ENCODE peak calls at places on chromosomes 12 and 14, in ten cellular contexts. One of them, this sample, is unnamed.

GRCh38 chr14:64387232-64387737 is 868 bp upstream of the MTHFD1 start:
- DNase-seq in fibroblast of pulmonary artery: peak; percentile 22
- DNase-seq in NCI-H1092 treated with DMSO at 0.1 percent for 48 hours: peak; percentile 64
- DNase-seq in fibroblast of lung: peak; percentile 32
- DNase-seq in iPS-NIHi11: peak; percentile 15
- DNase-seq in naive thymus-derived CD8-positive, alpha-beta T cell: no peak
- DNase-seq in Right ventricle myocardium superior: no peak
- DNase-seq in HAP-1: peak; percentile 10
- DNase-seq in hepatocyte: peak; percentile 39
- DNase-seq in NCI-H1417: peak; percentile 57
- DNase-seq in this sample: peak; percentile 41

GRCh38 chr12:34350092-34351041 is 328.1 kb downstream of the ALG10 start:
- DNase-seq in fibroblast of pulmonary artery: no peak
- DNase-seq in NCI-H1092 treated with DMSO at 0.1 percent for 48 hours: no peak
- DNase-seq in fibroblast of lung: no peak
- DNase-seq in iPS-NIHi11: no peak
- DNase-seq in naive thymus-derived CD8-positive, alpha-beta T cell: no peak
- DNase-seq in Right ventricle myocardium superior: no peak
- DNase-seq in HAP-1: no peak
- DNase-seq in hepatocyte: no peak
- DNase-seq in NCI-H1417: no peak
- DNase-seq in this sample: no peak

GRCh38 chr14:37170237-37170636 is 2.2 kb downstream of the SLC25A21 start:
- DNase-seq in fibroblast of pulmonary artery: no peak
- DNase-seq in NCI-H1092 treated with DMSO at 0.1 percent for 48 hours: no peak
- DNase-seq in fibroblast of lung: no peak
- DNase-seq in iPS-NIHi11: no peak
- DNase-seq in naive thymus-derived CD8-positive, alpha-beta T cell: no peak
- DNase-seq in Right ventricle myocardium superior: no peak
- DNase-seq in HAP-1: no peak
- DNase-seq in hepatocyte: no peak
- DNase-seq in NCI-H1417: no peak
- DNase-seq in this sample: no peak

GRCh38 chr12:54131641-54132280 is 57.0 kb downstream of the SMUG1 start:
- DNase-seq in fibroblast of pulmonary artery: no peak
- DNase-seq in NCI-H1092 treated with DMSO at 0.1 percent for 48 hours: no peak
- DNase-seq in fibroblast of lung: no peak
- DNase-seq in iPS-NIHi11: no peak
- DNase-seq in naive thymus-derived CD8-positive, alpha-beta T cell: no peak
- DNase-seq in Right ventricle myocardium superior: no peak
- DNase-seq in HAP-1: no peak
- DNase-seq in hepatocyte: peak; percentile 9
- DNase-seq in NCI-H1417: no peak
- DNase-seq in this sample: no peak

GRCh38 chr12:75482636-75483035 is 2.1 kb downstream of the GLIPR1 start:
- DNase-seq in fibroblast of pulmonary artery: no peak
- DNase-seq in NCI-H1092 treated with DMSO at 0.1 percent for 48 hours: no peak
- DNase-seq in fibroblast of lung: no peak
- DNase-seq in iPS-NIHi11: no peak
- DNase-seq in naive thymus-derived CD8-positive, alpha-beta T cell: no peak
- DNase-seq in Right ventricle myocardium superior: no peak
- DNase-seq in HAP-1: no peak
- DNase-seq in hepatocyte: no peak
- DNase-seq in NCI-H1417: peak; percentile 36
- DNase-seq in this sample: no peak

GRCh38 chr14:96576359-96576758 is 74.2 kb downstream of the PAPOLA start:
- DNase-seq in fibroblast of pulmonary artery: no peak
- DNase-seq in NCI-H1092 treated with DMSO at 0.1 percent for 48 hours: no peak
- DNase-seq in fibroblast of lung: no peak
- DNase-seq in iPS-NIHi11: no peak
- DNase-seq in naive thymus-derived CD8-positive, alpha-beta T cell: no peak
- DNase-seq in Right ventricle myocardium superior: no peak
- DNase-seq in HAP-1: no peak
- DNase-seq in hepatocyte: no peak
- DNase-seq in NCI-H1417: no peak
- DNase-seq in this sample: no peak

GRCh38 chr14:36773136-36773540 is 111.5 kb downstream of the PAX9 start:
- DNase-seq in fibroblast of pulmonary artery: peak; percentile 5
- DNase-seq in NCI-H1092 treated with DMSO at 0.1 percent for 48 hours: peak; percentile 34
- DNase-seq in fibroblast of lung: no peak
- DNase-seq in iPS-NIHi11: peak; percentile 18
- DNase-seq in naive thymus-derived CD8-positive, alpha-beta T cell: no peak
- DNase-seq in Right ventricle myocardium superior: no peak
- DNase-seq in HAP-1: no peak
- DNase-seq in hepatocyte: peak; percentile 49
- DNase-seq in NCI-H1417: no peak
- DNase-seq in this sample: no peak

GRCh38 chr14:43043851-43044250 is 1437.2 kb downstream of the LRFN5 start:
- DNase-seq in fibroblast of pulmonary artery: no peak
- DNase-seq in NCI-H1092 treated with DMSO at 0.1 percent for 48 hours: no peak
- DNase-seq in fibroblast of lung: no peak
- DNase-seq in iPS-NIHi11: no peak
- DNase-seq in naive thymus-derived CD8-positive, alpha-beta T cell: no peak
- DNase-seq in Right ventricle myocardium superior: no peak
- DNase-seq in HAP-1: no peak
- DNase-seq in hepatocyte: no peak
- DNase-seq in NCI-H1417: no peak
- DNase-seq in this sample: no peak

GRCh38 chr14:91350813-91351507 is 66.7 kb downstream of the CCDC88C start:
- DNase-seq in fibroblast of pulmonary artery: no peak
- DNase-seq in NCI-H1092 treated with DMSO at 0.1 percent for 48 hours: peak; percentile 54
- DNase-seq in fibroblast of lung: no peak
- DNase-seq in iPS-NIHi11: no peak
- DNase-seq in naive thymus-derived CD8-positive, alpha-beta T cell: peak; percentile 72
- DNase-seq in Right ventricle myocardium superior: no peak
- DNase-seq in HAP-1: no peak
- DNase-seq in hepatocyte: no peak
- DNase-seq in NCI-H1417: no peak
- DNase-seq in this sample: no peak

GRCh38 chr12:74285773-74286172 is 251.9 kb upstream of the ATXN7L3B start:
- DNase-seq in fibroblast of pulmonary artery: no peak
- DNase-seq in NCI-H1092 treated with DMSO at 0.1 percent for 48 hours: no peak
- DNase-seq in fibroblast of lung: no peak
- DNase-seq in iPS-NIHi11: no peak
- DNase-seq in naive thymus-derived CD8-positive, alpha-beta T cell: no peak
- DNase-seq in Right ventricle myocardium superior: no peak
- DNase-seq in HAP-1: no peak
- DNase-seq in hepatocyte: no peak
- DNase-seq in NCI-H1417: no peak
- DNase-seq in this sample: no peak

GRCh38 chr14:89813485-89814080 is 140.9 kb downstream of the EFCAB11 start:
- DNase-seq in fibroblast of pulmonary artery: peak; percentile 78
- DNase-seq in NCI-H1092 treated with DMSO at 0.1 percent for 48 hours: no peak
- DNase-seq in fibroblast of lung: peak; percentile 52
- DNase-seq in iPS-NIHi11: peak; percentile 37
- DNase-seq in naive thymus-derived CD8-positive, alpha-beta T cell: no peak
- DNase-seq in Right ventricle myocardium superior: no peak
- DNase-seq in HAP-1: no peak
- DNase-seq in hepatocyte: peak; percentile 43
- DNase-seq in NCI-H1417: no peak
- DNase-seq in this sample: no peak

GRCh38 chr14:101004176-101004575 is 100.7 kb upstream of the RTL1 start:
- DNase-seq in fibroblast of pulmonary artery: no peak
- DNase-seq in NCI-H1092 treated with DMSO at 0.1 percent for 48 hours: no peak
- DNase-seq in fibroblast of lung: no peak
- DNase-seq in iPS-NIHi11: no peak
- DNase-seq in naive thymus-derived CD8-positive, alpha-beta T cell: no peak
- DNase-seq in Right ventricle myocardium superior: no peak
- DNase-seq in HAP-1: no peak
- DNase-seq in hepatocyte: no peak
- DNase-seq in NCI-H1417: no peak
- DNase-seq in this sample: no peak

GRCh38 chr14:105086833-105087307 is 21.6 kb upstream of the GPR132 start:
- DNase-seq in fibroblast of pulmonary artery: peak; percentile 65
- DNase-seq in NCI-H1092 treated with DMSO at 0.1 percent for 48 hours: peak; percentile 18
- DNase-seq in fibroblast of lung: peak; percentile 67
- DNase-seq in iPS-NIHi11: peak; percentile 92
- DNase-seq in naive thymus-derived CD8-positive, alpha-beta T cell: peak; percentile 91
- DNase-seq in Right ventricle myocardium superior: peak; percentile 91
- DNase-seq in HAP-1: peak; percentile 57
- DNase-seq in hepatocyte: peak; percentile 93
- DNase-seq in NCI-H1417: peak; percentile 82
- DNase-seq in this sample: peak; percentile 68

This sample was measured in endothelial cell of umbilical vein.